ENCODE peak calls at places on chromosomes 2 and 18, in ten cellular contexts. C is AG10803, K is kidney epithelial cell, Y is lower lobe of right lung, N is foreskin fibroblast, T is testis, B is pancreas, S is adrenal gland, M is AG09319, P is heart left ventricle. L is an unnamed sample.

GRCh38 chr2:206084870-206085741 is 868 bp downstream of the INO80D start:
- DNase-seq in C (peak), K (no peak), Y (peak), N (peak), T (peak), B (peak), S (peak), M (no peak), P (peak), L (peak)

GRCh38 chr2:1233280-1233679 is 180.0 kb upstream of the TPO start:
- DNase-seq in C (no peak), K (no peak), Y (peak), N (no peak), T (no peak), B (no peak), S (no peak), M (no peak), P (peak), L (no peak)

GRCh38 chr18:37654034-37654433 is 88.4 kb upstream of the CELF4 start:
- DNase-seq in C (no peak), K (no peak), Y (no peak), N (no peak), T (no peak), B (no peak), S (no peak), M (no peak), P (no peak), L (no peak)

GRCh38 chr18:63161032-63161727 is 158.4 kb downstream of the BCL2 start:
- DNase-seq in C (no peak), K (no peak), Y (no peak), N (no peak), T (no peak), B (no peak), S (no peak), M (no peak), P (no peak), L (peak)

GRCh38 chr2:147844691-147845607 is at the start of gene ACVR2A:
- DNase-seq in C (peak), K (no peak), Y (peak), N (peak), T (peak), B (peak), S (peak), M (no peak), P (peak), L (peak)

GRCh38 chr2:68839260-68839833 is 31.9 kb downstream of the BMP10 start:
- DNase-seq in C (no peak), K (no peak), Y (no peak), N (peak), T (no peak), B (no peak), S (no peak), M (no peak), P (no peak), L (peak)

GRCh38 chr18:35526476-35527120 is 28.8 kb upstream of the INO80C start:
- DNase-seq in C (no peak), K (no peak), Y (peak), N (peak), T (peak), B (no peak), S (peak), M (no peak), P (no peak), L (no peak)

GRCh38 chr2:186542002-186542401 is 47.9 kb upstream of the ITGAV start:
- DNase-seq in C (no peak), K (no peak), Y (no peak), N (no peak), T (no peak), B (no peak), S (no peak), M (no peak), P (no peak), L (no peak)

GRCh38 chr2:67917332-67918054 is 145.3 kb downstream of the C1D start:
- DNase-seq in C (peak), K (peak), Y (no peak), N (peak), T (no peak), B (no peak), S (no peak), M (peak), P (no peak), L (no peak)

GRCh38 chr18:22088029-22088428 is 81.4 kb upstream of the GATA6 start:
- DNase-seq in C (no peak), K (no peak), Y (peak), N (no peak), T (no peak), B (peak), S (peak), M (no peak), P (peak), L (no peak)

GRCh38 chr2:69450735-69451416 is 13.6 kb upstream of the NFU1 start:
- DNase-seq in C (no peak), K (no peak), Y (no peak), N (no peak), T (no peak), B (no peak), S (no peak), M (no peak), P (no peak), L (no peak)

GRCh38 chr2:137172162-137172561 is 406.8 kb downstream of the THSD7B start:
- DNase-seq in C (peak), K (peak), Y (no peak), N (no peak), T (no peak), B (no peak), S (no peak), M (no peak), P (no peak), L (no peak)

GRCh38 chr2:236790991-236791390 is 221.4 kb downstream of the ACKR3 start:
- DNase-seq in C (peak), K (no peak), Y (no peak), N (no peak), T (no peak), B (no peak), S (no peak), M (peak), P (no peak), L (no peak)

GRCh38 chr2:127041259-127041970 is 65.5 kb downstream of the BIN1 start:
- DNase-seq in C (no peak), K (no peak), Y (no peak), N (no peak), T (no peak), B (no peak), S (no peak), M (no peak), P (no peak), L (no peak)

GRCh38 chr2:84022810-84023431 is 436.2 kb downstream of the SUCLG1 start:
- DNase-seq in C (peak), K (peak), Y (no peak), N (peak), T (peak), B (peak), S (peak), M (no peak), P (no peak), L (peak)

GRCh38 chr2:86158286-86158685 is 37.0 kb downstream of the IMMT start:
- DNase-seq in C (no peak), K (no peak), Y (no peak), N (no peak), T (no peak), B (no peak), S (no peak), M (no peak), P (no peak), L (no peak)

GRCh38 chr2:241773511-241774418 is 2.9 kb upstream of the GAL3ST2 start:
- DNase-seq in C (no peak), K (no peak), Y (peak), N (no peak), T (no peak), B (peak), S (peak), M (no peak), P (no peak), L (no peak)

GRCh38 chr2:185979546-185980071 is 241.0 kb downstream of the FSIP2 start:
- DNase-seq in C (no peak), K (no peak), Y (no peak), N (peak), T (no peak), B (no peak), S (no peak), M (no peak), P (no peak), L (no peak)

GRCh38 chr2:159658887-159659437 is 42.6 kb upstream of the BAZ2B start:
- DNase-seq in C (peak), K (no peak), Y (no peak), N (peak), T (peak), B (no peak), S (peak), M (peak), P (no peak), L (no peak)

GRCh38 chr2:64727013-64727767 is 73.5 kb upstream of the SERTAD2 start:
- DNase-seq in C (no peak), K (no peak), Y (no peak), N (no peak), T (no peak), B (no peak), S (no peak), M (no peak), P (no peak), L (peak)

GRCh38 chr2:239942090-239942489 is 83.1 kb downstream of the NDUFA10 start:
- DNase-seq in C (no peak), K (no peak), Y (peak), N (no peak), T (no peak), B (no peak), S (no peak), M (no peak), P (no peak), L (no peak)

GRCh38 chr2:175008801-175009495 is 3.8 kb upstream of the CHN1 start:
- DNase-seq in C (no peak), K (no peak), Y (no peak), N (no peak), T (no peak), B (no peak), S (no peak), M (no peak), P (no peak), L (no peak)

GRCh38 chr2:69113627-69114026 is 100.6 kb downstream of the ANTXR1 start:
- DNase-seq in C (peak), K (no peak), Y (no peak), N (peak), T (no peak), B (no peak), S (no peak), M (no peak), P (no peak), L (no peak)

GRCh38 chr2:105760639-105761337 is 16.1 kb downstream of the NCK2 start:
- DNase-seq in C (no peak), K (no peak), Y (no peak), N (no peak), T (no peak), B (no peak), S (no peak), M (no peak), P (no peak), L (no peak)

GRCh38 chr2:166519391-166519962 is 25.4 kb upstream of the SCN7A start:
- DNase-seq in C (no peak), K (no peak), Y (no peak), N (no peak), T (no peak), B (no peak), S (no peak), M (no peak), P (no peak), L (no peak)

GRCh38 chr18:49655266-49656097 is 93.6 kb downstream of the LIPG start:
- DNase-seq in C (no peak), K (no peak), Y (no peak), N (no peak), T (no peak), B (no peak), S (no peak), M (no peak), P (no peak), L (no peak)

GRCh38 chr2:138744709-138745108 is 35.5 kb downstream of the NXPH2 start:
- DNase-seq in C (no peak), K (no peak), Y (no peak), N (no peak), T (no peak), B (no peak), S (no peak), M (no peak), P (no peak), L (no peak)

GRCh38 chr18:74204543-74205152 is 56.3 kb downstream of the TIMM21 start:
- DNase-seq in C (no peak), K (no peak), Y (no peak), N (peak), T (no peak), B (no peak), S (peak), M (no peak), P (no peak), L (no peak)

GRCh38 chr2:78351208-78351607 is 674.3 kb upstream of the REG3G start:
- DNase-seq in C (no peak), K (no peak), Y (no peak), N (no peak), T (no peak), B (no peak), S (no peak), M (no peak), P (no peak), L (no peak)

GRCh38 chr2:144596074-144596871 is 76.4 kb upstream of the ZEB2 start:
- DNase-seq in C (no peak), K (peak), Y (no peak), N (peak), T (no peak), B (no peak), S (no peak), M (no peak), P (no peak), L (peak)

GRCh38 chr2:54658548-54659207 is 64.8 kb upstream of the EML6 start:
- DNase-seq in C (peak), K (peak), Y (no peak), N (peak), T (no peak), B (no peak), S (no peak), M (no peak), P (no peak), L (no peak)

GRCh38 chr2:121075006-121075545 is 209.9 kb downstream of the TFCP2L1 start:
- DNase-seq in C (peak), K (peak), Y (no peak), N (peak), T (peak), B (no peak), S (peak), M (peak), P (no peak), L (no peak)

GRCh38 chr2:238789317-238789806 is 58.5 kb upstream of the TWIST2 start:
- DNase-seq in C (peak), K (no peak), Y (no peak), N (peak), T (no peak), B (no peak), S (no peak), M (no peak), P (no peak), L (no peak)

GRCh38 chr2:134229540-134229939 is 24.3 kb upstream of the MGAT5 start:
- DNase-seq in C (no peak), K (no peak), Y (no peak), N (no peak), T (no peak), B (no peak), S (no peak), M (no peak), P (no peak), L (no peak)

GRCh38 chr2:156565066-156565710 is 129.0 kb downstream of the GPD2 start:
- DNase-seq in C (peak), K (peak), Y (no peak), N (peak), T (no peak), B (no peak), S (no peak), M (peak), P (no peak), L (no peak)

GRCh38 chr2:229489016-229489415 is 217.9 kb upstream of the PID1 start:
- DNase-seq in C (peak), K (no peak), Y (no peak), N (peak), T (no peak), B (no peak), S (no peak), M (peak), P (no peak), L (no peak)

GRCh38 chr2:158740591-158740990 is 54.5 kb upstream of the DAPL1 start:
- DNase-seq in C (peak), K (no peak), Y (no peak), N (peak), T (no peak), B (no peak), S (peak), M (no peak), P (no peak), L (no peak)

GRCh38 chr2:134460583-134460998 is 206.7 kb downstream of the MGAT5 start:
- DNase-seq in C (peak), K (no peak), Y (peak), N (peak), T (peak), B (peak), S (peak), M (no peak), P (peak), L (peak)

GRCh38 chr18:26309283-26309682 is 83.0 kb downstream of the TAF4B start:
- DNase-seq in C (peak), K (no peak), Y (no peak), N (peak), T (no peak), B (no peak), S (no peak), M (no peak), P (no peak), L (no peak)
- TF ChIP-seq CTCF in C (no peak), K (no peak), Y (no peak), N (no peak), T (no peak), B (no peak), S (no peak), M (no peak), P (no peak), L (no peak)

GRCh38 chr2:35871672-35872071 is 483.9 kb upstream of the CRIM1 start:
- DNase-seq in C (peak), K (no peak), Y (no peak), N (no peak), T (no peak), B (no peak), S (no peak), M (no peak), P (no peak), L (no peak)
- TF ChIP-seq CTCF in C (peak), K (no peak), Y (no peak), N (no peak), T (no peak), B (no peak), S (no peak), M (no peak), P (no peak), L (no peak)

GRCh38 chr2:45040786-45041185 is 31.5 kb upstream of the SIX2 start:
- DNase-seq in C (no peak), K (no peak), Y (no peak), N (no peak), T (no peak), B (no peak), S (no peak), M (no peak), P (no peak), L (no peak)
- TF ChIP-seq CTCF in C (no peak), K (no peak), Y (no peak), N (no peak), T (no peak), B (no peak), S (no peak), M (no peak), P (no peak), L (no peak)

GRCh38 chr2:172462393-172463381 is 35.3 kb downstream of the ITGA6 start:
- DNase-seq in C (no peak), K (no peak), Y (no peak), N (no peak), T (no peak), B (no peak), S (no peak), M (no peak), P (no peak), L (peak)
- TF ChIP-seq CTCF in C (no peak), K (no peak), Y (peak), N (no peak), T (no peak), B (no peak), S (no peak), M (no peak), P (no peak), L (no peak)

L was measured in GM10248.